ENCODE peak calls at places on chromosome 2, in six cellular contexts. F is CD8-positive, alpha-beta T cell; H is A549; G is SJSA1; J is esophagus squamous epithelium; Y is PC-3. N is an unnamed sample.

GRCh38 chr2:195051401-195051800 is 605.6 kb upstream of the SLC39A10 start:
- DNase-seq in F (no peak), H (no peak), G (no peak), J (no peak), Y (peak), N (peak)

GRCh38 chr2:240898108-240898730 is 2.3 kb upstream of the MAB21L4 start:
- DNase-seq in F (no peak), H (no peak), G (no peak), J (no peak), Y (peak), N (no peak)

GRCh38 chr2:31335921-31336570 is 78.5 kb downstream of the XDH start:
- DNase-seq in F (no peak), H (no peak), G (peak), J (no peak), Y (peak), N (peak)

GRCh38 chr2:96954490-96954846 is 31.9 kb downstream of the FAM178B start:
- DNase-seq in F (no peak), H (no peak), G (no peak), J (no peak), Y (no peak), N (no peak)

GRCh38 chr2:31032475-31032874 is 105.8 kb downstream of the GALNT14 start:
- DNase-seq in F (no peak), H (no peak), G (no peak), J (no peak), Y (no peak), N (no peak)

GRCh38 chr2:68799615-68800400 is 65.2 kb downstream of the ARHGAP25 start:
- DNase-seq in F (no peak), H (no peak), G (peak), J (no peak), Y (no peak), N (no peak)

GRCh38 chr2:70570041-70570661 is 16.5 kb upstream of the TGFA start:
- DNase-seq in F (no peak), H (peak), G (no peak), J (no peak), Y (peak), N (no peak)

GRCh38 chr2:240369725-240370585 is 65.5 kb upstream of the GPC1 start:
- DNase-seq in F (no peak), H (peak), G (peak), J (no peak), Y (peak), N (peak)

GRCh38 chr2:149205143-149205542 is 125.2 kb upstream of the LYPD6 start:
- DNase-seq in F (no peak), H (no peak), G (no peak), J (no peak), Y (no peak), N (no peak)
- H3K4me3 ChIP-seq in F (no peak), H (no peak), G (no peak), J (no peak), Y (no peak), N (no peak)

DNA sequence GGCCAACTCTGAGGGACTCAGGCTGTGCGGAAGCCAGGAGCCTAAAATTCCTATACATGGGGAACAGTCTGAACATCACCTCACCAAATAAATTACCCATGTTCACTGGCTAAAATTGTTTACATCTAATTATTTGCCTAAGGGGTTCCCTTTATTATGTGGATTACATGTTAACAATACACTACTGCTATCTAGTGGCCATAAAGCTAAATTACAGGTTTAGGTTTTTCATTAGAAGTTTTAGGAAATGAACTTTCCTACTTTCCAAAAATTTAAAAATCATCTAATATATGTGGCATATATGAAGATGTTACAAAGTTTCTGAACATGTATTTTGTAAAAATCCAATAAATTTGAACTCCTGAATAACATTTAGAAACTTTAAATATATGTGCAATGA is 40.3 kb downstream of the PLA2R1 start:
- DNase-seq in F (no peak), H (no peak), G (no peak), J (no peak), Y (peak), N (no peak)
- H3K27ac ChIP-seq in F (no peak), H (no peak), G (no peak), J (no peak), Y (no peak), N (no peak)

DNA sequence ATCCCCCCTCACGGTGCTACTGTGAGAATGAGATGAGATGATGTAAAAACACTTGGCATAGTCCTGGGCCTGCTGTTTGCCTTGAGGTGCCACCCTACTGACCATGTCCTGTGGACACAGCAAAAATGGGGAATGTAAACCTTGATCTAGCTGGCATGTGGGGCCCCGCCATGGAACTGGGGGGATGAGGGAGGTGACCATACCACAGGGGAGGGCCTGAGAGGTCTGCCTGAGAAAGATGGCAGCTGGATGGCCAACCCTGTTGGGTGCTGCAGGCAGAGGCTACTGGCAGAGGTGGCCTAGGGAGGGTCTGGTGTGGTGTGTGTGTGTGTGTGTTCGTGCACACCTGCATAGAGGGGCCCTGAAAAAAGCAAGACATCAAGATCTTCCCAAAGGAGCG is 777 bp downstream of the HAAO start:
- DNase-seq in F (no peak), H (no peak), G (no peak), J (no peak), Y (no peak), N (no peak)
- H3K4me3 ChIP-seq in F (no peak), H (no peak), G (no peak), J (peak), Y (no peak), N (no peak)

GRCh38 chr2:239313251-239313650 is 87.6 kb downstream of the HDAC4 start:
- DNase-seq in F (no peak), H (no peak), G (peak), J (no peak), Y (no peak), N (no peak)
- H3K27ac ChIP-seq in F (no peak), H (no peak), G (no peak), J (peak), Y (no peak), N (no peak)

DNA sequence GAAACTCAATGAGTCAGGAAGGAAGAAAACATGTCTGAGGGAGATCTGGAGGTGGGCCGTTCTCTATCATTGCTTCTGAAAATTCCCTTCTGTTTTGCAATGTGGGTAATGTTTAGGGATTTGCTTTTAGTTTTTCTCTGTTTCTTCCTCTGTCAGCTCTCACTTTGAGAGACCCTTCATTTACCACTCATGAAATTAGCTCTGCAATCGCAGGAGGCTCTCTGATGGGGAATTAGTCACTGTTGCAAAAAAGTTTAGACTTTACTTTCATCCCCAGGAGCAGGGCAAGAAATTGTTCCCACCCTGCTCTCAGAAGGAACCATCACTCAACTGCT is 80.0 kb upstream of the MAP4K3 start:
- DNase-seq in F (no peak), H (no peak), G (no peak), J (no peak), Y (no peak), N (no peak)
- H3K4me3 ChIP-seq in F (no peak), H (no peak), G (no peak), J (no peak), Y (no peak), N (no peak)